ENCODE peak calls at places on chromosomes 1 and 21, in six cellular contexts. One of them, this sample, is unnamed.

GRCh38 chr1:59139396-59139795 is 157.5 kb upstream of the FGGY start:
- DNase-seq in effector memory CD4-positive, alpha-beta T cell: no peak
- DNase-seq in hypothalamus: no peak
- DNase-seq in C1 segment of cervical spinal cord: no peak
- DNase-seq in activated CD4-positive, CD25-positive, alpha-beta regulatory T cell treated with anti-CD3 and anti-CD28 coated beads, Interleukin-2, amount 50 U/mL, for 72 hours: no peak
- DNase-seq in astrocyte: no peak
- DNase-seq in this sample: no peak

GRCh38 chr1:65527211-65527610 is 106.7 kb downstream of the LEPR start:
- DNase-seq in effector memory CD4-positive, alpha-beta T cell: no peak
- DNase-seq in hypothalamus: no peak
- DNase-seq in C1 segment of cervical spinal cord: no peak
- DNase-seq in activated CD4-positive, CD25-positive, alpha-beta regulatory T cell treated with anti-CD3 and anti-CD28 coated beads, Interleukin-2, amount 50 U/mL, for 72 hours: no peak
- DNase-seq in astrocyte: peak; percentile 81
- DNase-seq in this sample: no peak

GRCh38 chr1:66493731-66494130 is 40.2 kb upstream of the SGIP1 start:
- DNase-seq in effector memory CD4-positive, alpha-beta T cell: no peak
- DNase-seq in hypothalamus: no peak
- DNase-seq in C1 segment of cervical spinal cord: no peak
- DNase-seq in activated CD4-positive, CD25-positive, alpha-beta regulatory T cell treated with anti-CD3 and anti-CD28 coated beads, Interleukin-2, amount 50 U/mL, for 72 hours: no peak
- DNase-seq in astrocyte: peak; percentile 41
- DNase-seq in this sample: no peak

GRCh38 chr1:37846634-37847339 is 12.6 kb downstream of the MTF1 start:
- DNase-seq in effector memory CD4-positive, alpha-beta T cell: no peak
- DNase-seq in hypothalamus: no peak
- DNase-seq in C1 segment of cervical spinal cord: no peak
- DNase-seq in activated CD4-positive, CD25-positive, alpha-beta regulatory T cell treated with anti-CD3 and anti-CD28 coated beads, Interleukin-2, amount 50 U/mL, for 72 hours: no peak
- DNase-seq in astrocyte: no peak
- DNase-seq in this sample: no peak

GRCh38 chr21:42834730-42835191 is 44.6 kb downstream of the WDR4 start:
- DNase-seq in effector memory CD4-positive, alpha-beta T cell: no peak
- DNase-seq in hypothalamus: no peak
- DNase-seq in C1 segment of cervical spinal cord: no peak
- DNase-seq in activated CD4-positive, CD25-positive, alpha-beta regulatory T cell treated with anti-CD3 and anti-CD28 coated beads, Interleukin-2, amount 50 U/mL, for 72 hours: no peak
- DNase-seq in astrocyte: no peak
- DNase-seq in this sample: no peak

GRCh38 chr1:45930258-45931150 is 127.1 kb downstream of the MAST2 start:
- DNase-seq in effector memory CD4-positive, alpha-beta T cell: no peak
- DNase-seq in hypothalamus: no peak
- DNase-seq in C1 segment of cervical spinal cord: no peak
- DNase-seq in activated CD4-positive, CD25-positive, alpha-beta regulatory T cell treated with anti-CD3 and anti-CD28 coated beads, Interleukin-2, amount 50 U/mL, for 72 hours: no peak
- DNase-seq in astrocyte: no peak
- DNase-seq in this sample: no peak

GRCh38 chr21:28221984-28222383 is 770.7 kb downstream of the LTN1 start:
- DNase-seq in effector memory CD4-positive, alpha-beta T cell: no peak
- DNase-seq in hypothalamus: no peak
- DNase-seq in C1 segment of cervical spinal cord: no peak
- DNase-seq in activated CD4-positive, CD25-positive, alpha-beta regulatory T cell treated with anti-CD3 and anti-CD28 coated beads, Interleukin-2, amount 50 U/mL, for 72 hours: no peak
- DNase-seq in astrocyte: no peak
- DNase-seq in this sample: no peak

GRCh38 chr1:4690951-4691675 is 36.7 kb downstream of the AJAP1 start:
- DNase-seq in effector memory CD4-positive, alpha-beta T cell: no peak
- DNase-seq in hypothalamus: no peak
- DNase-seq in C1 segment of cervical spinal cord: no peak
- DNase-seq in activated CD4-positive, CD25-positive, alpha-beta regulatory T cell treated with anti-CD3 and anti-CD28 coated beads, Interleukin-2, amount 50 U/mL, for 72 hours: no peak
- DNase-seq in astrocyte: peak; percentile 27
- DNase-seq in this sample: no peak

GRCh38 chr1:93864175-93864574 is 14.8 kb downstream of the DNTTIP2 start:
- DNase-seq in effector memory CD4-positive, alpha-beta T cell: no peak
- DNase-seq in hypothalamus: no peak
- DNase-seq in C1 segment of cervical spinal cord: no peak
- DNase-seq in activated CD4-positive, CD25-positive, alpha-beta regulatory T cell treated with anti-CD3 and anti-CD28 coated beads, Interleukin-2, amount 50 U/mL, for 72 hours: no peak
- DNase-seq in astrocyte: no peak
- DNase-seq in this sample: no peak

GRCh38 chr1:150484861-150485260 is 2.4 kb upstream of the TARS2 start:
- DNase-seq in effector memory CD4-positive, alpha-beta T cell: no peak
- DNase-seq in hypothalamus: no peak
- DNase-seq in C1 segment of cervical spinal cord: no peak
- DNase-seq in activated CD4-positive, CD25-positive, alpha-beta regulatory T cell treated with anti-CD3 and anti-CD28 coated beads, Interleukin-2, amount 50 U/mL, for 72 hours: no peak
- DNase-seq in astrocyte: peak; percentile 21
- DNase-seq in this sample: no peak

GRCh38 chr1:17919525-17920439 is 164.6 kb downstream of the ACTL8 start:
- DNase-seq in effector memory CD4-positive, alpha-beta T cell: no peak
- DNase-seq in hypothalamus: no peak
- DNase-seq in C1 segment of cervical spinal cord: no peak
- DNase-seq in activated CD4-positive, CD25-positive, alpha-beta regulatory T cell treated with anti-CD3 and anti-CD28 coated beads, Interleukin-2, amount 50 U/mL, for 72 hours: no peak
- DNase-seq in astrocyte: peak; percentile 29
- DNase-seq in this sample: no peak

GRCh38 chr1:162069334-162070093 is at the start of gene NOS1AP:
- DNase-seq in effector memory CD4-positive, alpha-beta T cell: peak; percentile 38
- DNase-seq in hypothalamus: peak; percentile 44
- DNase-seq in C1 segment of cervical spinal cord: peak; percentile 68
- DNase-seq in activated CD4-positive, CD25-positive, alpha-beta regulatory T cell treated with anti-CD3 and anti-CD28 coated beads, Interleukin-2, amount 50 U/mL, for 72 hours: peak; percentile 76
- DNase-seq in astrocyte: no peak
- DNase-seq in this sample: peak; percentile 56